ENCODE peak calls at places on chromosomes 6 and 20, in five cellular contexts. M is CD8-positive, alpha-beta T cell; K is fibroblast of lung; Q is CD4-positive, alpha-beta T cell; C is pancreas. N is an unnamed sample. For H3K9me3, the result is how much of the 10 kb centered on the place peaks cover.

GRCh38 chr6:140379919-140380318 is 1005.5 kb upstream of the CITED2 start:
- DNase-seq in Q (no peak), K (peak), M (no peak), C (no peak), N (no peak)

GRCh38 chr6:148518371-148519156 is 175.9 kb downstream of the SASH1 start:
- DNase-seq in Q (no peak), C (no peak), M (no peak), K (no peak), N (peak)

GRCh38 chr6:148926478-148926877 is 179.6 kb downstream of the UST start:
- DNase-seq in M (no peak), Q (no peak), C (no peak), K (no peak), N (no peak)

GRCh38 chr6:157645201-157645795 is 177.7 kb upstream of the SNX9 start:
- DNase-seq in C (no peak), K (no peak), Q (no peak), M (no peak), N (no peak)

GRCh38 chr20:36483205-36483918 is 58.0 kb upstream of the MYL9 start:
- DNase-seq in C (no peak), K (no peak), Q (no peak), M (no peak), N (peak)

GRCh38 chr20:36773123-36773547 is 428 bp downstream of the DSN1 start:
- DNase-seq in M (no peak), C (no peak), Q (no peak), K (peak), N (no peak)

GRCh38 chr6:160005861-160006540 is 37.1 kb downstream of the IGF2R start:
- DNase-seq in C (peak), Q (no peak), K (peak), M (no peak), N (no peak)

GRCh38 chr6:14711056-14711703 is 534.7 kb upstream of the JARID2 start:
- DNase-seq in M (no peak), C (no peak), Q (no peak), K (peak), N (no peak)

GRCh38 chr6:963456-963855 is 270.5 kb upstream of the EXOC2 start:
- DNase-seq in M (no peak), Q (no peak), K (no peak), C (no peak), N (no peak)
- H3K27ac ChIP-seq in M (no peak), Q (no peak), K (no peak), C (no peak), N (no peak)

DNA sequence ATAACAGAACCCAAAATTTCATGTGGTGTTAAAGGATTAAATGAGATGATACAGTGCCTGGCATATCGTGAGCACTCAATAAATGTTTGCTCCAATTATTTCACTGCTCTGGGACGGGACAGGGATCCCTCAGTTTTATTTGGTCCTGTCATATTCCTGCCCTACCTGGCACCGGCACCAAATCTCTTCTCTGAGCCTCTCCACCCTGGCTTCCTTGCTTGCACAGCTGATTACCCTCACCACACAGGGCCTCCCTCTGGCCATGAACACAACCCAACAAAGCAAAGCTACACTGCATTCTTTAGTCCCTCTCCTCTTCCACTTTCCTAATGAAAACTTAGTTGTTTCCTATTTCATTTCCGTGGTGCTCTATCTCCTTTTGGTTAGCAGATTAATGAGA is 16.4 kb downstream of the CHD6 start:
- DNase-seq in M (no peak), K (no peak), Q (no peak), C (no peak), N (no peak)
- H3K9me3 ChIP-seq in M (under half), K (under half), Q (under half), C (under half), N (under half)

GRCh38 chr6:129677634-129678325 is 32.2 kb downstream of the ARHGAP18 start:
- DNase-seq in M (no peak), K (no peak), C (no peak), Q (no peak), N (no peak)

GRCh38 chr6:129680633-129681032 is 29.3 kb downstream of the ARHGAP18 start:
- DNase-seq in C (no peak), Q (no peak), K (no peak), M (no peak), N (no peak)

GRCh38 chr6:129679758-129680157 is 30.2 kb downstream of the ARHGAP18 start:
- DNase-seq in C (no peak), Q (no peak), K (no peak), M (no peak), N (peak)

GRCh38 chr6:129678463-129678862 is 31.5 kb downstream of the ARHGAP18 start:
- DNase-seq in Q (no peak), M (no peak), C (no peak), K (no peak), N (no peak)

DNA sequence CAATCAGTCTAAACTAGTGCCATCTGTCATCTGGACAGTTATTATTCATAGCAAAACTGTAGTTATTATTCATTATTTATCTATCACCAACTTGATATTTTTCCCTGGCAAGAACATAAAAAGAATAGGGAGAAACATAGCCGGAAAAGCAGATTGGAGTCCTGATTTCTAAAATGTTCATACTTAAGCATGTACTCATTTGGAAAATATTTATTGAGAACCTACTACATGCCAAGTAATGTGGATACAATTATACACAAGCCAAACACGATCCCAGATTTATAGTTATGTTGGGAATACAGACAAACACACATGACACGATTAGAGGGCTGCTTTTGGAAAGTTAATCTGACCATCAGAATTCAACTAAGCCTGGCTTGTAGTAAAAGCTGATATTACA is 30.7 kb downstream of the ARHGAP18 start:
- DNase-seq in C (no peak), K (no peak), M (no peak), Q (no peak), N (no peak)
- H3K27ac ChIP-seq in C (no peak), K (peak), M (no peak), Q (no peak), N (peak)

GRCh38 chr6:3090013-3090412 is 21.7 kb downstream of the RIPK1 start:
- DNase-seq in K (no peak), M (no peak), C (no peak), Q (no peak), N (no peak)

GRCh38 chr6:3088853-3089445 is 20.7 kb downstream of the RIPK1 start:
- DNase-seq in C (no peak), Q (no peak), K (peak), M (no peak), N (no peak)

DNA sequence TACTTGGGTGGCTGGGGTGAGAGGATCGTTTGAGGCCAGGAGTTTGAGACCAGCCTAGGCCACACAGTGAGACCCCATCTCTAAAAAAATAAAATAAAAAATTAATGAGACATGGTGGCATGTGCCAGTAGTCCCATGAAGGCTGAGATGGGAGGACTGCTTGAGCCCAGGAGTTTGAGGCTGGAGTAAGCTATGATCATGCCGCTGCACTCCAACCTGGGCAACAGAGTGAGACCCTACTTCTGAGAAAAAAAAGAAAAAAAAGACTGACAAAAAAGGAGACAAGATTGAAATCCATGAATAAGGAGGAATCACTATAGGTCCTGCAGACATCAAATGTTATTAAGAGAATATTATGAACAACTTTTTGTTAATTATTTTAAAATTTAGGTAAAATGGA is 23.7 kb upstream of the BPHL start:
- DNase-seq in M (no peak), K (no peak), Q (no peak), C (no peak), N (no peak)
- H3K9me3 ChIP-seq in M (under half), K (under half), Q (under half), C (under half), N (under half)

GRCh38 chr6:53059648-53060589 is 5.3 kb upstream of the FBXO9 start:
- DNase-seq in Q (no peak), M (no peak), K (no peak), C (no peak), N (no peak)
- H3K27ac ChIP-seq in Q (no peak), M (no peak), K (no peak), C (no peak), N (peak)

GRCh38 chr6:139342957-139343750 is 31.3 kb downstream of the CITED2 start:
- DNase-seq in M (no peak), K (no peak), Q (no peak), C (no peak), N (no peak)
- H3K9me3 ChIP-seq in M (under half), K (under half), Q (under half), C (under half), N (under half)

DNA sequence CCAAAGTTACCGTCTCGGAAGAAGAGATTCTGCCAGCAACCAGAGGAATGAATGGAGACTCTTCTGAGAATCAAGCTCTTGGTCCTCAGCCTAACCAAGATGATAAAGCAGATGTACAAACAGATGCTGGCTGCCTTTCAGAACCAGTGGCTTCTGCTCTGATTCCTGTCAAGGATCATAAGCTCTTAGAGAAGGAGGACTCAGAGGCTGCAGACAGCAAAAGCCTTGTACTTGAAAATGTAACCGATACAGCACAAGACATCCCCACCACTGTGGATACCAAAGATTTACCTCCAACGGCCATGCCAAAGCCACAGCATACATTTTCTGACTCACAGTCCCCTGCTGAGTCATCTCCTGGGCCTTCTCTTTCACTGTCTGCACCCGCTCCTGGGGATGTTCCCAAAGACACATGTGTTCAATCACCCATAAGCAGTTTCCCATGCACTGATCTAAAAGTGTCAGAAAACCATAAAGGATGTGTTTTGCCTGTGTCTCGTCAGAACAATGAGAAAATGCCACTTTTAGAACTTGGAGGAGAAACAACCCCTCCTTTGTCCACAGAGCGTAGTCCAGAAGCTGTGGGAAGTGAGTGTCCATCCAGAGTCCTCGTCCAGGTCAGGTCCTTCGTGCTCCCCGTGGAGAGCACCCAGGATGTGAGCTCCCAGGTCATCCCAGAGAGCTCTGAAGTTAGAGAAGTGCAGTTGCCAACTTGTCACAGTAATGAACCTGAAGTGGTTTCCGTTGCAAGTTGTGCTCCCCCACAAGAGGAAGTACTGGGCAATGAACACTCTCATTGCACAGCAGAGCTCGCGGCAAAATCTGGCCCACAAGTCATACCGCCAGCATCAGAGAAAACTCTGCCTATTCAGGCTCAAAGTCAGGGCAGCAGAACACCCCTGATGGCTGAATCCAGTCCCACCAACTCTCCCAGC is 109.6 kb downstream of the RTN4IP1 start:
- DNase-seq in M (peak), C (no peak), K (peak), Q (peak), N (no peak)
- H3K27ac ChIP-seq in M (peak), C (peak), K (peak), Q (peak), N (no peak)

N was measured in gastrocnemius medialis.